ENCODE peak calls at places on chromosomes 13 and 19, in nine cellular contexts. J, I, Q, D, G, H, K, U and A are unnamed samples.

GRCh38 chr13:56953965-56954364 is 186.8 kb upstream of the PRR20A start:
- DNase-seq in U (no peak), Q (no peak), H (no peak), D (no peak), I (no peak), G (no peak), J (no peak), K (no peak), A (no peak)

GRCh38 chr13:76019421-76020044 is 383.4 kb downstream of the LMO7 start:
- DNase-seq in Q (no peak), I (no peak), U (no peak), K (peak), D (no peak), G (peak), J (no peak), H (no peak), A (peak)

GRCh38 chr19:1929051-1929742 is 11.8 kb upstream of the CSNK1G2 start:
- DNase-seq in K (peak), H (peak), I (peak), D (peak), J (peak), U (no peak), Q (peak), G (peak), A (peak)

GRCh38 chr19:36213793-36214387 is 575 bp downstream of the ZNF565 start:
- DNase-seq in G (no peak), I (no peak), K (peak), H (no peak), J (peak), D (no peak), Q (no peak), U (no peak), A (no peak)

GRCh38 chr19:3024870-3025515 is 4.1 kb downstream of the TLE2 start:
- DNase-seq in H (peak), U (no peak), G (no peak), K (no peak), I (no peak), D (no peak), Q (no peak), J (no peak), A (peak)

GRCh38 chr13:30846311-30846710 is 59.8 kb upstream of the MEDAG start:
- DNase-seq in G (no peak), Q (no peak), D (no peak), H (no peak), U (no peak), I (no peak), J (peak), K (peak), A (no peak)

GRCh38 chr13:35210234-35210633 is 266.3 kb downstream of the MAB21L1 start:
- DNase-seq in I (no peak), G (no peak), D (no peak), Q (no peak), J (no peak), U (no peak), H (no peak), K (no peak), A (peak)

GRCh38 chr19:13104848-13105646 is 2.4 kb upstream of the LYL1 start:
- DNase-seq in U (no peak), J (no peak), Q (no peak), G (no peak), D (peak), H (peak), K (no peak), I (no peak), A (no peak)

GRCh38 chr13:39590466-39591036 is 12.4 kb downstream of the LHFPL6 start:
- DNase-seq in D (no peak), I (no peak), J (no peak), G (no peak), Q (no peak), U (no peak), H (no peak), K (no peak), A (no peak)

GRCh38 chr19:52945652-52946321 is 16.9 kb downstream of the ZNF816 start:
- DNase-seq in I (no peak), J (no peak), Q (no peak), G (no peak), H (no peak), K (no peak), D (no peak), U (no peak), A (no peak)

GRCh38 chr19:35744688-35745327 is 410 bp downstream of the U2AF1L4 start:
- DNase-seq in D (peak), G (peak), U (peak), K (peak), H (peak), I (peak), Q (peak), J (peak), A (peak)

GRCh38 chr13:87244256-87244870 is 426.8 kb upstream of the SLITRK5 start:
- DNase-seq in I (no peak), K (no peak), H (no peak), Q (no peak), D (no peak), G (no peak), J (no peak), U (no peak), A (no peak)

GRCh38 chr19:29666634-29667389 is 1.6 kb downstream of the PLEKHF1 start:
- DNase-seq in I (peak), Q (no peak), U (no peak), D (peak), H (peak), J (peak), G (peak), K (peak), A (peak)